ENCODE peak calls at places on chromosomes 1 and 21, in nine cellular contexts. G is stimulated activated CD4-positive, alpha-beta T cell treated with anti-CD3 and anti-CD28 coated beads, Interleukin-4, amount 100 ng/mL, for 1 hour; W is midbrain; R is activated CD4-positive, alpha-beta T cell treated with anti-CD3 and anti-CD28 coated beads, Interleukin-2, amount 50 U/mL, for 24 hours; L is AG08396; S is T-helper 1 cell; E is kidney tubule cell; H is GM18507; B is GM12891. Y is an unnamed sample.

GRCh38 chr1:25733271-25733670 is 66.7 kb upstream of the SELENON start:
- DNase-seq in G (no peak), W (no peak), R (no peak), L (no peak), S (no peak), E (no peak), H (no peak), B (no peak), Y (no peak)

GRCh38 chr1:231279081-231279480 is 38.1 kb downstream of the GNPAT start:
- DNase-seq in G (no peak), W (no peak), R (no peak), L (no peak), S (no peak), E (peak; percentile 42), H (no peak), B (no peak), Y (no peak)

GRCh38 chr1:28860332-28861073 is 48.5 kb downstream of the OPRD1 start:
- DNase-seq in G (no peak), W (no peak), R (no peak), L (no peak), S (no peak), E (peak; percentile 99), H (peak; percentile 48), B (no peak), Y (no peak)

GRCh38 chr1:202029171-202029665 is 18.8 kb downstream of the ELF3 start:
- DNase-seq in G (no peak), W (no peak), R (no peak), L (peak; percentile 71), S (no peak), E (peak; percentile 85), H (no peak), B (no peak), Y (no peak)

GRCh38 chr1:238123201-238123600 is 232.5 kb upstream of the ZP4 start:
- DNase-seq in G (no peak), W (no peak), R (no peak), L (no peak), S (no peak), E (no peak), H (no peak), B (no peak), Y (no peak)

GRCh38 chr1:172938676-172939075 is 112.1 kb downstream of the TNFSF18 start:
- DNase-seq in G (no peak), W (no peak), R (no peak), L (no peak), S (no peak), E (peak; percentile 39), H (no peak), B (no peak), Y (no peak)

GRCh38 chr1:119327436-119328155 is 41.0 kb upstream of the HAO2 start:
- DNase-seq in G (peak; percentile 43), W (peak; percentile 14), R (no peak), L (peak; percentile 18), S (peak; percentile 14), E (peak; percentile 51), H (no peak), B (no peak), Y (peak; percentile 13)

GRCh38 chr1:36154335-36154734 is 1.6 kb upstream of the MAP7D1 start:
- DNase-seq in G (no peak), W (no peak), R (no peak), L (no peak), S (no peak), E (no peak), H (no peak), B (no peak), Y (no peak)

GRCh38 chr1:48492392-48492791 is 20.4 kb upstream of the SPATA6 start:
- DNase-seq in G (no peak), W (no peak), R (no peak), L (no peak), S (no peak), E (peak; percentile 46), H (no peak), B (no peak), Y (no peak)

GRCh38 chr1:231138221-231138620 is 23.6 kb upstream of the TRIM67 start:
- DNase-seq in G (no peak), W (no peak), R (no peak), L (no peak), S (no peak), E (no peak), H (no peak), B (no peak), Y (no peak)

GRCh38 chr1:184524248-184524647 is 137.4 kb downstream of the C1orf21 start:
- DNase-seq in G (no peak), W (no peak), R (no peak), L (no peak), S (no peak), E (no peak), H (no peak), B (no peak), Y (no peak)

GRCh38 chr1:3030663-3031381 is 9.6 kb downstream of the ACTRT2 start:
- DNase-seq in G (no peak), W (peak; percentile 64), R (no peak), L (no peak), S (no peak), E (no peak), H (no peak), B (no peak), Y (no peak)

GRCh38 chr1:19424651-19425570 is 60.4 kb downstream of the CAPZB start:
- DNase-seq in G (no peak), W (peak; percentile 55), R (no peak), L (no peak), S (no peak), E (no peak), H (no peak), B (no peak), Y (no peak)

GRCh38 chr1:228837817-228838716 is 102.8 kb downstream of the RHOU start:
- DNase-seq in G (no peak), W (no peak), R (no peak), L (peak; percentile 49), S (no peak), E (peak; percentile 93), H (peak; percentile 20), B (no peak), Y (peak; percentile 87)

GRCh38 chr1:230292739-230293720 is 133.1 kb downstream of the PGBD5 start:
- DNase-seq in G (no peak), W (no peak), R (no peak), L (no peak), S (no peak), E (no peak), H (no peak), B (no peak), Y (no peak)

GRCh38 chr21:31289702-31290101 is 54.4 kb downstream of the TIAM1 start:
- DNase-seq in G (no peak), W (no peak), R (no peak), L (no peak), S (no peak), E (no peak), H (no peak), B (no peak), Y (no peak)

GRCh38 chr1:215900684-215901083 is 333.6 kb downstream of the KCTD3 start:
- DNase-seq in G (no peak), W (no peak), R (no peak), L (no peak), S (no peak), E (no peak), H (no peak), B (no peak), Y (no peak)

GRCh38 chr1:38274974-38275373 is 228.4 kb upstream of the POU3F1 start:
- DNase-seq in G (no peak), W (no peak), R (no peak), L (no peak), S (no peak), E (peak; percentile 15), H (no peak), B (no peak), Y (no peak)

GRCh38 chr1:75174031-75174760 is 40.0 kb downstream of the LHX8 start:
- DNase-seq in G (no peak), W (peak; percentile 1), R (no peak), L (no peak), S (no peak), E (peak; percentile 10), H (no peak), B (no peak), Y (no peak)

GRCh38 chr1:25737151-25737550 is 62.8 kb upstream of the SELENON start:
- DNase-seq in G (no peak), W (peak; percentile 9), R (no peak), L (no peak), S (no peak), E (peak; percentile 88), H (no peak), B (no peak), Y (no peak)

GRCh38 chr1:31639543-31639942 is 5.1 kb downstream of the PEF1 start:
- DNase-seq in G (no peak), W (no peak), R (no peak), L (peak; percentile 58), S (no peak), E (peak; percentile 70), H (no peak), B (no peak), Y (peak; percentile 58)

GRCh38 chr1:179080866-179081695 is 789 bp upstream of the TOR3A start:
- DNase-seq in G (peak; percentile 24), W (no peak), R (no peak), L (no peak), S (peak; percentile 18), E (peak; percentile 13), H (no peak), B (no peak), Y (no peak)

GRCh38 chr1:197807216-197807615 is 31.9 kb upstream of the DENND1B start:
- DNase-seq in G (no peak), W (no peak), R (no peak), L (no peak), S (no peak), E (no peak), H (no peak), B (no peak), Y (no peak)

GRCh38 chr1:203084588-203085527 is 954 bp downstream of the MYOG start:
- DNase-seq in G (no peak), W (no peak), R (no peak), L (no peak), S (no peak), E (peak; percentile 9), H (no peak), B (peak; percentile 78), Y (peak; percentile 44)

GRCh38 chr1:43688594-43689000 is 18.7 kb upstream of the ST3GAL3 start:
- DNase-seq in G (no peak), W (no peak), R (no peak), L (peak; percentile 72), S (no peak), E (peak; percentile 64), H (no peak), B (no peak), Y (peak; percentile 14)

GRCh38 chr1:61313906-61314422 is 231.6 kb downstream of the NFIA start:
- DNase-seq in G (no peak), W (no peak), R (no peak), L (no peak), S (no peak), E (no peak), H (no peak), B (no peak), Y (no peak)

GRCh38 chr21:36792505-36792967 is 93.6 kb downstream of the SIM2 start:
- DNase-seq in G (no peak), W (no peak), R (no peak), L (no peak), S (no peak), E (peak; percentile 97), H (no peak), B (no peak), Y (peak; percentile 8)

GRCh38 chr1:31531177-31532000 is 44.9 kb upstream of the TINAGL1 start:
- DNase-seq in G (no peak), W (no peak), R (no peak), L (peak; percentile 36), S (no peak), E (peak; percentile 63), H (no peak), B (no peak), Y (no peak)

GRCh38 chr1:12167493-12168429 is 970 bp downstream of the TNFRSF1B start:
- DNase-seq in G (peak; percentile 40), W (no peak), R (no peak), L (peak; percentile 46), S (no peak), E (no peak), H (no peak), B (no peak), Y (peak; percentile 74)

GRCh38 chr21:29144736-29145353 is 14.4 kb downstream of the MAP3K7CL start:
- DNase-seq in G (no peak), W (no peak), R (no peak), L (peak; percentile 13), S (no peak), E (no peak), H (no peak), B (no peak), Y (no peak)

GRCh38 chr1:53195211-53195909 is 1.3 kb upstream of the CPT2 start:
- DNase-seq in G (no peak), W (peak; percentile 3), R (no peak), L (no peak), S (no peak), E (no peak), H (no peak), B (no peak), Y (no peak)

Y was measured in NB4.